ENCODE peak calls at places on chromosomes 4 and X, in eight cellular contexts. V is PC-3, T is NCI-H1092, Y is AG04449, K is GOT3, B is ACHN, Z is T-helper 22 cell, X is EL. E is an unnamed sample.

GRCh38 chr4:111671756-111672155 is 473.5 kb upstream of the FAM241A start:
- DNase-seq in X (no peak), B (no peak), Y (no peak), K (no peak), T (no peak), V (no peak), Z (no peak), E (no peak)

GRCh38 chrX:129823523-129823922 is 20.2 kb downstream of the ZDHHC9 start:
- DNase-seq in T (no peak), X (no peak), B (no peak), Z (no peak), V (no peak), K (no peak), Y (no peak), E (no peak)

GRCh38 chrX:138411048-138411447 is 300.5 kb downstream of the FGF13 start:
- DNase-seq in K (no peak), X (no peak), B (no peak), V (no peak), Z (no peak), T (no peak), Y (no peak), E (peak)

GRCh38 chrX:93594780-93595179 is 78.6 kb downstream of the NAP1L3 start:
- DNase-seq in Y (no peak), T (no peak), B (no peak), V (no peak), Z (no peak), K (no peak), X (no peak), E (no peak)

GRCh38 chr4:185742766-185743165 is 69.2 kb downstream of the SORBS2 start:
- DNase-seq in B (no peak), Y (no peak), K (no peak), T (no peak), Z (no peak), X (no peak), V (peak), E (no peak)

GRCh38 chrX:39854772-39855747 is 242.7 kb downstream of the BCOR start:
- DNase-seq in T (no peak), X (no peak), Y (no peak), V (no peak), Z (peak), K (no peak), B (no peak), E (no peak)

GRCh38 chrX:67614414-67614813 is 70.6 kb downstream of the AR start:
- DNase-seq in B (no peak), V (peak), T (no peak), X (peak), Y (no peak), Z (no peak), K (no peak), E (no peak)

GRCh38 chrX:41043950-41044349 is 41.3 kb upstream of the USP9X start:
- DNase-seq in B (no peak), T (no peak), Y (no peak), X (peak), V (peak), K (no peak), Z (no peak), E (no peak)

GRCh38 chr4:105196523-105197145 is 50.0 kb downstream of the TET2 start:
- DNase-seq in X (peak), T (no peak), V (peak), K (no peak), Y (no peak), Z (no peak), B (peak), E (no peak)

GRCh38 chr4:18033111-18034085 is 11.8 kb upstream of the LCORL start:
- DNase-seq in K (no peak), B (no peak), V (no peak), Z (no peak), Y (no peak), X (no peak), T (no peak), E (no peak)

GRCh38 chrX:111386884-111387283 is 25.1 kb downstream of the DCX start:
- DNase-seq in X (no peak), B (no peak), K (no peak), Y (no peak), Z (no peak), V (no peak), T (no peak), E (no peak)

GRCh38 chr4:33924239-33924638 is 2320.1 kb downstream of the ARAP2 start:
- DNase-seq in Y (peak), Z (no peak), X (peak), K (no peak), V (peak), T (no peak), B (peak), E (no peak)

GRCh38 chrX:148380614-148381561 is 119.5 kb upstream of the AFF2 start:
- DNase-seq in K (no peak), Z (peak), V (no peak), Y (no peak), X (no peak), T (no peak), B (no peak), E (no peak)

GRCh38 chr4:10201356-10202223 is 85.0 kb upstream of the WDR1 start:
- DNase-seq in V (no peak), K (no peak), T (no peak), Y (no peak), B (no peak), X (no peak), Z (no peak), E (no peak)

GRCh38 chrX:104854188-104854587 is 288.2 kb downstream of the IL1RAPL2 start:
- DNase-seq in T (no peak), V (peak), K (no peak), B (no peak), Z (no peak), Y (no peak), X (no peak), E (no peak)

GRCh38 chrX:139831017-139831416 is 101.8 kb downstream of the ATP11C start:
- DNase-seq in Y (no peak), Z (no peak), V (no peak), K (no peak), T (no peak), B (no peak), X (no peak), E (peak)

GRCh38 chrX:45515262-45516215 is 314.9 kb upstream of the DIPK2B start:
- DNase-seq in Y (peak), T (no peak), Z (no peak), K (peak), V (peak), X (peak), B (peak), E (peak)

GRCh38 chr4:38759077-38759789 is 23.6 kb downstream of the TLR10 start:
- DNase-seq in T (no peak), V (peak), B (peak), X (peak), Z (peak), K (no peak), Y (no peak), E (peak)

GRCh38 chrX:21723097-21723496 is 34.8 kb downstream of the SMPX start:
- DNase-seq in T (no peak), Y (no peak), K (no peak), V (peak), X (no peak), Z (no peak), B (no peak), E (no peak)

GRCh38 chrX:1535241-1536041 is 1.5 kb downstream of the P2RY8 start:
- DNase-seq in K (no peak), V (no peak), B (no peak), T (no peak), Y (no peak), Z (no peak), X (no peak), E (no peak)